ENCODE peak calls at places on chromosome 18, in eight cellular contexts. One of them, this sample, is unnamed. For H3K9me3, the result is how much of the 10 kb centered on the place peaks cover.

GRCh38 chr18:42969366-42969765 is 146.1 kb downstream of the RIT2 start:
- DNase-seq in endothelial cell of umbilical vein: no peak
- DNase-seq in ovary: no peak
- DNase-seq in HepG2: no peak
- DNase-seq in uterus: no peak
- DNase-seq in stomach: no peak
- DNase-seq in gastrocnemius medialis: no peak
- DNase-seq in tibial nerve: no peak
- DNase-seq in this sample: no peak

GRCh38 chr18:48208432-48208948 is 200.7 kb downstream of the ZBTB7C start:
- DNase-seq in HepG2: no peak
- DNase-seq in gastrocnemius medialis: no peak
- DNase-seq in endothelial cell of umbilical vein: no peak
- DNase-seq in tibial nerve: no peak
- DNase-seq in uterus: no peak
- DNase-seq in ovary: no peak
- DNase-seq in stomach: no peak
- DNase-seq in this sample: no peak

GRCh38 chr18:59219672-59220163 is at the start of gene GRP:
- DNase-seq in gastrocnemius medialis: no peak
- DNase-seq in stomach: no peak
- DNase-seq in tibial nerve: no peak
- DNase-seq in ovary: no peak
- DNase-seq in HepG2: no peak
- DNase-seq in uterus: no peak
- DNase-seq in endothelial cell of umbilical vein: no peak
- DNase-seq in this sample: no peak

GRCh38 chr18:22145160-22145559 is 24.2 kb upstream of the GATA6 start:
- DNase-seq in gastrocnemius medialis: no peak
- DNase-seq in HepG2: no peak
- DNase-seq in tibial nerve: no peak
- DNase-seq in uterus: no peak
- DNase-seq in endothelial cell of umbilical vein: no peak
- DNase-seq in ovary: no peak
- DNase-seq in stomach: no peak
- DNase-seq in this sample: no peak

GRCh38 chr18:66867653-66868052 is 263.8 kb upstream of the CDH19 start:
- DNase-seq in tibial nerve: no peak
- DNase-seq in HepG2: no peak
- DNase-seq in ovary: no peak
- DNase-seq in stomach: no peak
- DNase-seq in gastrocnemius medialis: no peak
- DNase-seq in endothelial cell of umbilical vein: no peak
- DNase-seq in uterus: no peak
- DNase-seq in this sample: no peak

GRCh38 chr18:36309436-36310391 is 12.2 kb downstream of the FHOD3 start:
- DNase-seq in gastrocnemius medialis: no peak
- DNase-seq in tibial nerve: no peak
- DNase-seq in endothelial cell of umbilical vein: peak
- DNase-seq in stomach: no peak
- DNase-seq in ovary: peak
- DNase-seq in uterus: no peak
- DNase-seq in HepG2: no peak
- DNase-seq in this sample: no peak

GRCh38 chr18:8657050-8657820 is 48.0 kb downstream of the RAB12 start:
- DNase-seq in tibial nerve: no peak
- DNase-seq in ovary: no peak
- DNase-seq in HepG2: no peak
- DNase-seq in endothelial cell of umbilical vein: no peak
- DNase-seq in gastrocnemius medialis: no peak
- DNase-seq in stomach: no peak
- DNase-seq in uterus: no peak
- DNase-seq in this sample: no peak

GRCh38 chr18:3012306-3012919 is 531 bp downstream of the LPIN2 start:
- DNase-seq in stomach: peak
- DNase-seq in endothelial cell of umbilical vein: peak
- DNase-seq in ovary: peak
- DNase-seq in uterus: peak
- DNase-seq in HepG2: no peak
- DNase-seq in tibial nerve: peak
- DNase-seq in gastrocnemius medialis: no peak
- DNase-seq in this sample: peak

GRCh38 chr18:59549797-59550516 is 147.3 kb downstream of the CCBE1 start:
- DNase-seq in tibial nerve: no peak
- DNase-seq in gastrocnemius medialis: no peak
- DNase-seq in HepG2: no peak
- DNase-seq in endothelial cell of umbilical vein: no peak
- DNase-seq in ovary: no peak
- DNase-seq in stomach: peak
- DNase-seq in uterus: no peak
- DNase-seq in this sample: peak

GRCh38 chr18:27808678-27809077 is 368.3 kb downstream of the CDH2 start:
- DNase-seq in tibial nerve: no peak
- DNase-seq in ovary: no peak
- DNase-seq in endothelial cell of umbilical vein: no peak
- DNase-seq in HepG2: no peak
- DNase-seq in uterus: no peak
- DNase-seq in stomach: no peak
- DNase-seq in gastrocnemius medialis: no peak
- DNase-seq in this sample: no peak

GRCh38 chr18:2086439-2086838 is 484.9 kb downstream of the METTL4 start:
- DNase-seq in stomach: no peak
- DNase-seq in endothelial cell of umbilical vein: no peak
- DNase-seq in tibial nerve: no peak
- DNase-seq in ovary: no peak
- DNase-seq in gastrocnemius medialis: no peak
- DNase-seq in HepG2: no peak
- DNase-seq in uterus: no peak
- DNase-seq in this sample: no peak

GRCh38 chr18:52992041-52992440 is 652.0 kb downstream of the DCC start:
- DNase-seq in endothelial cell of umbilical vein: no peak
- DNase-seq in stomach: no peak
- DNase-seq in HepG2: peak
- DNase-seq in gastrocnemius medialis: no peak
- DNase-seq in uterus: no peak
- DNase-seq in ovary: no peak
- DNase-seq in tibial nerve: no peak
- DNase-seq in this sample: no peak

GRCh38 chr18:9637036-9637767 is 22.8 kb upstream of the PPP4R1 start:
- DNase-seq in tibial nerve: no peak
- DNase-seq in endothelial cell of umbilical vein: no peak
- DNase-seq in ovary: no peak
- DNase-seq in gastrocnemius medialis: no peak
- DNase-seq in HepG2: no peak
- DNase-seq in stomach: no peak
- DNase-seq in uterus: no peak
- DNase-seq in this sample: no peak

GRCh38 chr18:30988440-30988839 is 54.1 kb downstream of the DSC3 start:
- DNase-seq in stomach: no peak
- DNase-seq in endothelial cell of umbilical vein: no peak
- DNase-seq in HepG2: no peak
- DNase-seq in ovary: no peak
- DNase-seq in gastrocnemius medialis: no peak
- DNase-seq in uterus: no peak
- DNase-seq in tibial nerve: no peak
- DNase-seq in this sample: no peak

GRCh38 chr18:22623513-22623912 is 205.8 kb upstream of the CTAGE1 start:
- DNase-seq in tibial nerve: no peak
- DNase-seq in ovary: no peak
- DNase-seq in uterus: no peak
- DNase-seq in stomach: no peak
- DNase-seq in gastrocnemius medialis: no peak
- DNase-seq in HepG2: no peak
- DNase-seq in endothelial cell of umbilical vein: no peak
- DNase-seq in this sample: no peak

DNA sequence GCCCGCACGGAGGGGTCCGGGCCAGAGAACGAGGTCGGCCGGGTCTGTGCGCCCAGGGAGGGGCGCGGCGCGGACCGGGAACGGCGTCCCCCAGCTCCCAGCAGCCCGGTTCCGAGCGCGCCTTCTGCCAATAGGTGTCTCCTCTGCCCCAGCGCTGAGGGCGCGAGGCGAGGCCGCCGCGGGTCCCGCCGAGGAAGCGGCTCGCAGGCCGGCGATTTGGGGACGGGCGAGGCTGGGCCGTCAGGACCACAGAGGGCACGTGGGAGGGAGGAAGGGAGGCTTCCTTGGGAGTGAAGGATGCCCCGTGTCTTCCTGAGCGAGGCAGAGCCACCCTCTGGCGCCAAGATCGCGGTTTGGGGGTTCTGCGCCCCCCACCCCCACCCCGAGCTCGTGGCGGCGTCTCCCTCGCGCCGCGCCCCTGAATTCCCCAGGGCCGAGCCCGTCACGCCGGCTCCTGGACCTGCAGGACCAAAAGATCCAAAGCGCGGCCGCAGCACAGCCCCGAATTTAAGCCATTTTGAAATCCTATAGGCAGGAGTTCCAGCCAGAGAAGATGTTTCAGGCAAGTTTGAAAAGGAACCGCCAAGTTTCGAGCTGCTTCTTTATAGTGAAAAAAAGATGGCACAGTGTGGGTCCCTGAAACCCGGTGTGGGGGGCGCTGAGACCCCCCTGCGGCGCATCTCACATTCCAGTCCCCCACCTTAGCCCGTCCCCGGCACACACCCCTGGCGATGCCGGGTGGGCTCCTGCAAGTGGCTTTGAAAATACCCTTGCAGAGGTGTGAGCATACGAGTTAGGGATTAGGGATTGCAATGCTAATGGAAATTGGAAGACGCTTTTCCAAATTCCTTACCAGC is 929 bp downstream of the NFATC1 start:
- DNase-seq in endothelial cell of umbilical vein: peak
- DNase-seq in HepG2: no peak
- DNase-seq in ovary: peak
- DNase-seq in stomach: no peak
- DNase-seq in tibial nerve: no peak
- DNase-seq in uterus: peak
- DNase-seq in gastrocnemius medialis: no peak
- DNase-seq in this sample: peak
- TF ChIP-seq CTCF in endothelial cell of umbilical vein: no peak
- TF ChIP-seq CTCF in HepG2: peak
- TF ChIP-seq CTCF in ovary: no peak
- TF ChIP-seq CTCF in stomach: no peak
- TF ChIP-seq CTCF in tibial nerve: no peak
- TF ChIP-seq CTCF in uterus: no peak
- TF ChIP-seq CTCF in gastrocnemius medialis: peak
- TF ChIP-seq CTCF in this sample: peak

GRCh38 chr18:23712445-23712844 is 23.2 kb downstream of the LAMA3 start:
- DNase-seq in gastrocnemius medialis: no peak
- DNase-seq in HepG2: no peak
- DNase-seq in uterus: no peak
- DNase-seq in tibial nerve: no peak
- DNase-seq in endothelial cell of umbilical vein: no peak
- DNase-seq in ovary: no peak
- DNase-seq in stomach: no peak
- DNase-seq in this sample: no peak
- H3K9me3 ChIP-seq in gastrocnemius medialis: under half
- H3K9me3 ChIP-seq in HepG2: under half
- H3K9me3 ChIP-seq in uterus: under half
- H3K9me3 ChIP-seq in tibial nerve: under half
- H3K9me3 ChIP-seq in endothelial cell of umbilical vein: under half
- H3K9me3 ChIP-seq in ovary: under half
- H3K9me3 ChIP-seq in stomach: under half
- H3K9me3 ChIP-seq in this sample: under half

DNA sequence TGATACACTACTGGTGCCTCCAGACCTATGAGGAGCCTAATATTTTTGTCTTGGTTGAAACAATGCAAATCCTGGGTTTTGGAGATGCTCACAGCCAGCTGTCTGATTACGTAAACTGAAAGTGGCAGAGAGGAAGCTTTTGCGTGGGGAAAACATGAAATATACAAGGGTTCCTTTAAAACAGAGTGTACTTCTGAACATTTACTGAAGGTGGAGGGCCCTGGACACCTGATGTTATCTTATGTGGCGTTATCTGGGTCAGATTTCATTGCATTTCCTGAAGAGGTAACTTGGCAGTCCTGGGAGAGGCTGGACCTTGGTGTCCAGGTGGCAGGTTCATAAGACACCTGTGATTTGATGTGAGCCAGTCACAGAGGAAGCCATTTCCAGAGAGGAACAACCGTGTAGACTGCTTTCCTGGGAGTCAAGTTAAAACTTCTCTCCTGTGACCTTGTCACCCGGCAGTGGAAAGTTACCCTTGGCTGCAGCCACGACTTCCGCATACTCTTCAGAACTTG is 105.0 kb downstream of the NEDD4L start:
- DNase-seq in HepG2: no peak
- DNase-seq in stomach: peak
- DNase-seq in uterus: no peak
- DNase-seq in tibial nerve: no peak
- DNase-seq in gastrocnemius medialis: no peak
- DNase-seq in ovary: no peak
- DNase-seq in endothelial cell of umbilical vein: no peak
- DNase-seq in this sample: no peak
- TF ChIP-seq POLR2A in HepG2: no peak
- TF ChIP-seq POLR2A in stomach: no peak
- TF ChIP-seq POLR2A in uterus: no peak
- TF ChIP-seq POLR2A in tibial nerve: no peak
- TF ChIP-seq POLR2A in gastrocnemius medialis: no peak
- TF ChIP-seq POLR2A in ovary: no peak
- TF ChIP-seq POLR2A in endothelial cell of umbilical vein: no peak
- TF ChIP-seq POLR2A in this sample: no peak

GRCh38 chr18:669077-669476 is 11.6 kb downstream of the TYMS start:
- DNase-seq in uterus: no peak
- DNase-seq in HepG2: no peak
- DNase-seq in stomach: no peak
- DNase-seq in gastrocnemius medialis: no peak
- DNase-seq in endothelial cell of umbilical vein: no peak
- DNase-seq in ovary: no peak
- DNase-seq in tibial nerve: no peak
- DNase-seq in this sample: no peak

GRCh38 chr18:668263-668662 is 10.8 kb downstream of the TYMS start:
- DNase-seq in ovary: no peak
- DNase-seq in tibial nerve: no peak
- DNase-seq in endothelial cell of umbilical vein: no peak
- DNase-seq in gastrocnemius medialis: no peak
- DNase-seq in uterus: no peak
- DNase-seq in stomach: no peak
- DNase-seq in HepG2: no peak
- DNase-seq in this sample: no peak

GRCh38 chr18:666628-667027 is 9.2 kb downstream of the TYMS start:
- DNase-seq in gastrocnemius medialis: no peak
- DNase-seq in endothelial cell of umbilical vein: no peak
- DNase-seq in ovary: no peak
- DNase-seq in tibial nerve: no peak
- DNase-seq in uterus: no peak
- DNase-seq in HepG2: no peak
- DNase-seq in stomach: no peak
- DNase-seq in this sample: no peak

GRCh38 chr18:662197-662596 is 4.7 kb downstream of the TYMS start:
- DNase-seq in uterus: no peak
- DNase-seq in gastrocnemius medialis: no peak
- DNase-seq in ovary: no peak
- DNase-seq in stomach: no peak
- DNase-seq in endothelial cell of umbilical vein: no peak
- DNase-seq in HepG2: no peak
- DNase-seq in tibial nerve: no peak
- DNase-seq in this sample: no peak

DNA sequence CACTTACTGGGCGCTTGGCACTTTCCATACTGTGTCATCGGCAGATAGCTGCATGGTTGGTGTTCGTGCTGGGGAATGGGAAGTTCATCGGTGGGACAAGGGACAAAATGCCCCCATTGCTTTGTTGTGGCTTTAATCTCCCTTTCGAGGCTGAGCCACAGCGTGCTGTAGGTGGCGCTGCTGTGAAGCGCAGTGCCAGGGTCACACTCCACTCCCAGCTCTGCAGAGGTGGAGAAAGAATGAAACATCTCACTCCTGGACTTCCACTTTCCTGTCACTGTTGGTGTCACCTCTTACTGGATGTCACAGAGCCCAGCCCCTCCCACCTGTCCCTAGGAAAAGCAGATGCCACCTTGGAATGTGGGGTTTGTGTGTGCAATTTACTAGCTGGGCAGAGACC is 8.7 kb downstream of the TYMS start:
- DNase-seq in tibial nerve: no peak
- DNase-seq in endothelial cell of umbilical vein: no peak
- DNase-seq in stomach: no peak
- DNase-seq in ovary: no peak
- DNase-seq in gastrocnemius medialis: no peak
- DNase-seq in HepG2: no peak
- DNase-seq in uterus: no peak
- DNase-seq in this sample: no peak
- TF ChIP-seq CTCF in tibial nerve: no peak
- TF ChIP-seq CTCF in endothelial cell of umbilical vein: peak
- TF ChIP-seq CTCF in stomach: no peak
- TF ChIP-seq CTCF in ovary: no peak
- TF ChIP-seq CTCF in gastrocnemius medialis: no peak
- TF ChIP-seq CTCF in HepG2: peak
- TF ChIP-seq CTCF in uterus: no peak
- TF ChIP-seq CTCF in this sample: no peak

This sample was measured in heart left ventricle.